ENCODE peak calls at places on chromosomes 7 and 10, in five cellular contexts. One of them, this sample, is unnamed.

GRCh38 chr10:70691601-70692000 is 19.3 kb downstream of the ADAMTS14 start:
- DNase-seq in fibroblast of mammary gland: no peak
- DNase-seq in AG04449: no peak
- DNase-seq in frontal cortex: no peak
- DNase-seq in activated CD4-positive, CD25-positive, alpha-beta regulatory T cell: no peak
- DNase-seq in this sample: no peak

GRCh38 chr10:34817586-34817985 is 2.5 kb upstream of the PARD3 start:
- DNase-seq in frontal cortex: no peak
- DNase-seq in activated CD4-positive, CD25-positive, alpha-beta regulatory T cell: no peak
- DNase-seq in AG04449: no peak
- DNase-seq in fibroblast of mammary gland: no peak
- DNase-seq in this sample: no peak

GRCh38 chr7:37491919-37492694 is 43.4 kb upstream of the ELMO1 start:
- DNase-seq in AG04449: no peak
- DNase-seq in fibroblast of mammary gland: no peak
- DNase-seq in activated CD4-positive, CD25-positive, alpha-beta regulatory T cell: no peak
- DNase-seq in frontal cortex: no peak
- DNase-seq in this sample: no peak

GRCh38 chr10:72009062-72009429 is 44.9 kb downstream of the CHST3 start:
- DNase-seq in activated CD4-positive, CD25-positive, alpha-beta regulatory T cell: no peak
- DNase-seq in fibroblast of mammary gland: no peak
- DNase-seq in AG04449: no peak
- DNase-seq in frontal cortex: no peak
- DNase-seq in this sample: no peak

GRCh38 chr10:24723788-24724380 is at the start of gene ARHGAP21:
- DNase-seq in fibroblast of mammary gland: peak; percentile 84
- DNase-seq in frontal cortex: peak; percentile 52
- DNase-seq in activated CD4-positive, CD25-positive, alpha-beta regulatory T cell: no peak
- DNase-seq in AG04449: no peak
- DNase-seq in this sample: peak; percentile 61

GRCh38 chr10:35336921-35337741 is 822 bp downstream of the CCNY start:
- DNase-seq in activated CD4-positive, CD25-positive, alpha-beta regulatory T cell: no peak
- DNase-seq in fibroblast of mammary gland: peak; percentile 27
- DNase-seq in AG04449: no peak
- DNase-seq in frontal cortex: peak; percentile 52
- DNase-seq in this sample: peak; percentile 77

GRCh38 chr7:125355899-125356298 is 426.3 kb upstream of the POT1 start:
- DNase-seq in frontal cortex: no peak
- DNase-seq in AG04449: no peak
- DNase-seq in activated CD4-positive, CD25-positive, alpha-beta regulatory T cell: no peak
- DNase-seq in fibroblast of mammary gland: peak; percentile 26
- DNase-seq in this sample: no peak

GRCh38 chr7:109745677-109746410 is 1176.2 kb downstream of the DNAJB9 start:
- DNase-seq in AG04449: no peak
- DNase-seq in fibroblast of mammary gland: no peak
- DNase-seq in frontal cortex: no peak
- DNase-seq in activated CD4-positive, CD25-positive, alpha-beta regulatory T cell: no peak
- DNase-seq in this sample: no peak

GRCh38 chr10:17235136-17235535 is 7.1 kb downstream of the VIM start:
- DNase-seq in AG04449: no peak
- DNase-seq in activated CD4-positive, CD25-positive, alpha-beta regulatory T cell: no peak
- DNase-seq in fibroblast of mammary gland: peak; percentile 47
- DNase-seq in frontal cortex: no peak
- DNase-seq in this sample: no peak

GRCh38 chr7:41431671-41432070 is 271.2 kb downstream of the INHBA start:
- DNase-seq in activated CD4-positive, CD25-positive, alpha-beta regulatory T cell: no peak
- DNase-seq in frontal cortex: no peak
- DNase-seq in fibroblast of mammary gland: no peak
- DNase-seq in AG04449: no peak
- DNase-seq in this sample: no peak

GRCh38 chr7:66258409-66258808 is 53.3 kb downstream of the TPST1 start:
- DNase-seq in fibroblast of mammary gland: no peak
- DNase-seq in frontal cortex: peak; percentile 17
- DNase-seq in AG04449: no peak
- DNase-seq in activated CD4-positive, CD25-positive, alpha-beta regulatory T cell: no peak
- DNase-seq in this sample: no peak

GRCh38 chr7:81462672-81463071 is 307.2 kb downstream of the HGF start:
- DNase-seq in activated CD4-positive, CD25-positive, alpha-beta regulatory T cell: no peak
- DNase-seq in AG04449: no peak
- DNase-seq in frontal cortex: no peak
- DNase-seq in fibroblast of mammary gland: peak; percentile 72
- DNase-seq in this sample: peak; percentile 73

GRCh38 chr10:48684792-48685651 is at the start of gene WDFY4:
- DNase-seq in AG04449: no peak
- DNase-seq in activated CD4-positive, CD25-positive, alpha-beta regulatory T cell: no peak
- DNase-seq in fibroblast of mammary gland: no peak
- DNase-seq in frontal cortex: peak; percentile 29
- DNase-seq in this sample: no peak